ENCODE peak calls at places on chromosomes 2 and 18, in four cellular contexts. One of them, this sample, is unnamed.
A peak's percentile ranks its signal among the peaks of the same experiment; 100 is the strongest.

GRCh38 chr2:221444106-221444505 is 128.0 kb downstream of the EPHA4 start:
- DNase-seq in H1: no peak
- DNase-seq in mesenchymal stem cell: peak; percentile 70
- DNase-seq in H9: no peak
- DNase-seq in this sample: no peak

GRCh38 chr2:65227035-65227470 is 578 bp upstream of the ACTR2 start:
- DNase-seq in H9: no peak
- DNase-seq in mesenchymal stem cell: no peak
- DNase-seq in H1: no peak
- DNase-seq in this sample: no peak

GRCh38 chr2:200121931-200122330 is 166.5 kb downstream of the MAIP1 start:
- DNase-seq in mesenchymal stem cell: peak; percentile 26
- DNase-seq in H9: no peak
- DNase-seq in H1: no peak
- DNase-seq in this sample: no peak

GRCh38 chr18:8548186-8548585 is 61.1 kb upstream of the RAB12 start:
- DNase-seq in H9: no peak
- DNase-seq in H1: no peak
- DNase-seq in mesenchymal stem cell: no peak
- DNase-seq in this sample: no peak

GRCh38 chr2:3192920-3193319 is 184.7 kb downstream of the EIPR1 start:
- DNase-seq in H1: no peak
- DNase-seq in mesenchymal stem cell: no peak
- DNase-seq in H9: no peak
- DNase-seq in this sample: no peak

GRCh38 chr2:9144047-9144446 is 62.6 kb upstream of the ASAP2 start:
- DNase-seq in mesenchymal stem cell: peak; percentile 22
- DNase-seq in H1: no peak
- DNase-seq in H9: no peak
- DNase-seq in this sample: no peak

GRCh38 chr2:220748875-220749479 is 823.1 kb downstream of the EPHA4 start:
- DNase-seq in mesenchymal stem cell: no peak
- DNase-seq in H9: peak; percentile 33
- DNase-seq in H1: no peak
- DNase-seq in this sample: no peak

GRCh38 chr2:197152451-197153228 is 157.9 kb downstream of the ANKRD44 start:
- DNase-seq in H1: no peak
- DNase-seq in H9: no peak
- DNase-seq in mesenchymal stem cell: peak; percentile 24
- DNase-seq in this sample: no peak

GRCh38 chr2:1497122-1497611 is 83.9 kb downstream of the TPO start:
- DNase-seq in H1: no peak
- DNase-seq in H9: no peak
- DNase-seq in mesenchymal stem cell: no peak
- DNase-seq in this sample: no peak

GRCh38 chr2:3143602-3144001 is 234.0 kb downstream of the EIPR1 start:
- DNase-seq in mesenchymal stem cell: no peak
- DNase-seq in H1: no peak
- DNase-seq in H9: peak; percentile 10
- DNase-seq in this sample: no peak

GRCh38 chr18:49371786-49372185 is 88.7 kb downstream of the DYM start:
- DNase-seq in H1: no peak
- DNase-seq in H9: no peak
- DNase-seq in mesenchymal stem cell: no peak
- DNase-seq in this sample: no peak

GRCh38 chr18:59696311-59697235 is 650 bp downstream of the CCBE1 start:
- DNase-seq in H1: peak; percentile 70
- DNase-seq in mesenchymal stem cell: peak; percentile 48
- DNase-seq in H9: peak; percentile 74
- DNase-seq in this sample: no peak

GRCh38 chr2:28894470-28895188 is at the start of gene WDR43:
- DNase-seq in H1: peak; percentile 96
- DNase-seq in H9: peak; percentile 99
- DNase-seq in mesenchymal stem cell: peak; percentile 99
- DNase-seq in this sample: peak; percentile 94

GRCh38 chr2:133026536-133027177 is 356.7 kb upstream of the LYPD1 start:
- DNase-seq in H9: peak; percentile 49
- DNase-seq in H1: peak; percentile 54
- DNase-seq in mesenchymal stem cell: no peak
- DNase-seq in this sample: peak; percentile 20

GRCh38 chr18:33440011-33440383 is 524 bp downstream of the CCDC178 start:
- DNase-seq in H1: no peak
- DNase-seq in mesenchymal stem cell: peak; percentile 84
- DNase-seq in H9: peak; percentile 72
- DNase-seq in this sample: peak; percentile 48

GRCh38 chr2:233267516-233268245 is 16.2 kb downstream of the ATG16L1 start:
- DNase-seq in H1: no peak
- DNase-seq in mesenchymal stem cell: no peak
- DNase-seq in H9: no peak
- DNase-seq in this sample: no peak

GRCh38 chr2:25957743-25958142 is 24.6 kb downstream of the KIF3C start:
- DNase-seq in H1: no peak
- DNase-seq in mesenchymal stem cell: no peak
- DNase-seq in H9: no peak
- DNase-seq in this sample: no peak

GRCh38 chr18:4455113-4455811 is at the start of gene DLGAP1:
- DNase-seq in H1: no peak
- DNase-seq in H9: peak; percentile 82
- DNase-seq in mesenchymal stem cell: no peak
- DNase-seq in this sample: peak; percentile 79

GRCh38 chr18:415627-416612 is 84.6 kb downstream of the COLEC12 start:
- DNase-seq in H9: no peak
- DNase-seq in H1: no peak
- DNase-seq in mesenchymal stem cell: peak; percentile 79
- DNase-seq in this sample: no peak

GRCh38 chr2:219752731-219753130 is 125.3 kb downstream of the SLC4A3 start:
- DNase-seq in H9: no peak
- DNase-seq in H1: no peak
- DNase-seq in mesenchymal stem cell: peak; percentile 5
- DNase-seq in this sample: no peak

GRCh38 chr2:3329491-3329890 is 48.1 kb downstream of the EIPR1 start:
- DNase-seq in H9: no peak
- DNase-seq in H1: no peak
- DNase-seq in mesenchymal stem cell: no peak
- DNase-seq in this sample: no peak

GRCh38 chr2:56184500-56184996 is 758 bp downstream of the CCDC85A start:
- DNase-seq in mesenchymal stem cell: peak; percentile 24
- DNase-seq in H1: peak; percentile 73
- DNase-seq in H9: peak; percentile 41
- DNase-seq in this sample: peak; percentile 43

GRCh38 chr2:112480540-112481049 is 1.4 kb upstream of the TTL start:
- DNase-seq in H9: no peak
- DNase-seq in mesenchymal stem cell: no peak
- DNase-seq in H1: no peak
- DNase-seq in this sample: no peak

GRCh38 chr2:70522627-70523026 is 31.0 kb downstream of the TGFA start:
- DNase-seq in mesenchymal stem cell: no peak
- DNase-seq in H1: peak; percentile 2
- DNase-seq in H9: no peak
- DNase-seq in this sample: no peak

GRCh38 chr2:95390881-95391321 is 11.6 kb upstream of the FAHD2A start:
- DNase-seq in H1: no peak
- DNase-seq in H9: no peak
- DNase-seq in mesenchymal stem cell: no peak
- DNase-seq in this sample: no peak

GRCh38 chr2:212157011-212157410 is 381.6 kb downstream of the ERBB4 start:
- DNase-seq in H9: no peak
- DNase-seq in mesenchymal stem cell: peak; percentile 82
- DNase-seq in H1: no peak
- DNase-seq in this sample: no peak

GRCh38 chr2:20113986-20114938 is 62.8 kb upstream of the LAPTM4A start:
- DNase-seq in mesenchymal stem cell: no peak
- DNase-seq in H1: no peak
- DNase-seq in H9: no peak
- DNase-seq in this sample: no peak

GRCh38 chr2:20118051-20118450 is 66.6 kb upstream of the LAPTM4A start:
- DNase-seq in mesenchymal stem cell: no peak
- DNase-seq in H9: no peak
- DNase-seq in H1: no peak
- DNase-seq in this sample: no peak

GRCh38 chr2:20113004-20113796 is 61.8 kb upstream of the LAPTM4A start:
- DNase-seq in H9: no peak
- DNase-seq in H1: no peak
- DNase-seq in mesenchymal stem cell: no peak
- DNase-seq in this sample: no peak

GRCh38 chr2:20111311-20112131 is 60.1 kb upstream of the LAPTM4A start:
- DNase-seq in H9: no peak
- DNase-seq in mesenchymal stem cell: no peak
- DNase-seq in H1: no peak
- DNase-seq in this sample: no peak

DNA sequence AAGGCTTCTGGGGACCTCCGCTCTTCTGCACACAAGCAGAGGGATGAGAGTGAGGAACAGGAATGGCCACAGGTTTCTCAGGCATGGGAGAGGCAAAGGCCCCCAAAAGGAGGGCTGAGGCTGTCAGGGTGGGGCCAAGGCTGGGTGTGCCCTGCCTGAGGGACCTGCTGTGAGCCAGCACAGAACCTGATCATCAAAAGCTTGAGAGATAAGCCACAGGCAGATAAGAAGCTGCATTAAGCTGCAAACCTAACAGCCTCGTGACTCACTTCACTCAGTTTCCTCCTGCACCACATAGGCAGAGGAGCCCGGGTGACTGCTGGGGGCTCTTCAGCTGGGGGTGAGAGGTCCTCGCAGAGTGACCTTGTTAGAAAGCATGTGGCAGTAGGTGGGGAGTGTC is 64.5 kb upstream of the LAPTM4A start:
- DNase-seq in mesenchymal stem cell: no peak
- DNase-seq in H9: no peak
- DNase-seq in H1: no peak
- DNase-seq in this sample: no peak
- H2BK12ac ChIP-seq in mesenchymal stem cell: no peak overlapping the region
- H2BK12ac ChIP-seq in H9: no peak overlapping the region
- H2BK12ac ChIP-seq in H1: no peak overlapping the region
- H2BK12ac ChIP-seq in this sample: no peak overlapping the region

GRCh38 chr18:74252032-74252380 is 39.8 kb downstream of the CYB5A start:
- DNase-seq in mesenchymal stem cell: peak; percentile 76
- DNase-seq in H1: no peak
- DNase-seq in H9: no peak
- DNase-seq in this sample: no peak

GRCh38 chr18:74250131-74250530 is 41.6 kb downstream of the CYB5A start:
- DNase-seq in mesenchymal stem cell: no peak
- DNase-seq in H1: no peak
- DNase-seq in H9: no peak
- DNase-seq in this sample: no peak

GRCh38 chr18:74249181-74249968 is 42.4 kb downstream of the CYB5A start:
- DNase-seq in H1: no peak
- DNase-seq in H9: no peak
- DNase-seq in mesenchymal stem cell: peak; percentile 90
- DNase-seq in this sample: no peak

GRCh38 chr18:74248189-74248975 is 43.4 kb downstream of the CYB5A start:
- DNase-seq in mesenchymal stem cell: no peak
- DNase-seq in H1: no peak
- DNase-seq in H9: no peak
- DNase-seq in this sample: no peak

GRCh38 chr18:74251297-74252031 is 40.3 kb downstream of the CYB5A start:
- DNase-seq in mesenchymal stem cell: peak; percentile 85
- DNase-seq in H9: no peak
- DNase-seq in H1: no peak
- DNase-seq in this sample: no peak
- H2BK15ac ChIP-seq in mesenchymal stem cell: no peak overlapping the region
- H2BK15ac ChIP-seq in H9: no peak overlapping the region
- H2BK15ac ChIP-seq in H1: no peak overlapping the region
- H2BK15ac ChIP-seq in this sample: no peak overlapping the region

DNA sequence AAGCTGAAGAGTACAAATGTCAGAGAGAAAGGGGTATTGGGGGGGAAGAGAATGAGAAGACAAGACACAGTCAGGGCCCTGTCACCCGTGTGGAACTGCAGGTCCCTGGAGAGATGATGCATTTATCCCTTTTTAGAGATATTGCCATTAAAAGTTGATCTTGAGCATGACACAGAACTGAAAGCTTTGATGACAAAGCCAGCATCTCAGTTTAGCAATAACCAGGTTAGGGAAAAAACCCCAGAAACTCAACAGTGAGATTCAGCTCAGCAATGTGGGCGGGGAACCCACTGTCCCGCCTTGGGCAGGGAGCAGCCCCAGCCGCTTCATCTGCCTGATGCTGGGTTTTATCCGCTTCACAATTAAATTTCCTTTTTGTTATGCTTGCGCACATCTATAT is 181.1 kb downstream of the NEDD4L start:
- DNase-seq in mesenchymal stem cell: peak; percentile 37
- DNase-seq in H1: no peak
- DNase-seq in H9: no peak
- DNase-seq in this sample: no peak
- H3K4me1 ChIP-seq in mesenchymal stem cell: peaks cover 17% of the 10 kb centered on the region
- H3K4me1 ChIP-seq in H1: peaks cover 40% of the 10 kb centered on the region
- H3K4me1 ChIP-seq in H9: peaks cover 18% of the 10 kb centered on the region
- H3K4me1 ChIP-seq in this sample: peaks cover 23% of the 10 kb centered on the region

GRCh38 chr2:46227674-46228289 is 69.4 kb upstream of the EPAS1 start:
- DNase-seq in H9: no peak
- DNase-seq in mesenchymal stem cell: no peak
- DNase-seq in H1: no peak
- DNase-seq in this sample: no peak
- H2BK12ac ChIP-seq in H9: no peak overlapping the region
- H2BK12ac ChIP-seq in mesenchymal stem cell: no peak overlapping the region
- H2BK12ac ChIP-seq in H1: no peak overlapping the region
- H2BK12ac ChIP-seq in this sample: no peak overlapping the region

GRCh38 chr18:55362303-55362702 is 225.7 kb downstream of the TCF4 start:
- DNase-seq in H1: no peak
- DNase-seq in mesenchymal stem cell: no peak
- DNase-seq in H9: no peak
- DNase-seq in this sample: no peak
- H2BK15ac ChIP-seq in H1: no peak overlapping the region
- H2BK15ac ChIP-seq in mesenchymal stem cell: no peak overlapping the region
- H2BK15ac ChIP-seq in H9: no peak overlapping the region
- H2BK15ac ChIP-seq in this sample: no peak overlapping the region

DNA sequence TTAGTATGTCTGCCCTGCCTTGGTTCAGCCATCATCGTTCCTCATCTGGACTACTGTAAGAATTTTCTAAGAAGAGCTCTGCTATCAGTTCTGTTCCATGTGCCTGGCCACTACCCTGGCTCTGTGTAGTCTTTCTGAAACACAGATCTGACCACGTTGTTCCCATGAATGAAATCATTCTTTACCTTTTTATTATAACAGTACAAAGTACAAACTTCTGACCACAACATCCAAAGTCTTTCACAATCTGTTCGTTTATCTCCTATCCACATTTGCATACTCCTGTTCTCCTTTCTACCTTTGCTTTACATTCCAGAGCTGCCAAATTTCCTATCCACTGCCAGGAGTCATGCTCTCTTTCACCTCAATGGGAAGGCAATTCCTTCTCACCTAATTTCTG is 284.6 kb upstream of the LRP1B start:
- DNase-seq in H9: no peak
- DNase-seq in H1: no peak
- DNase-seq in mesenchymal stem cell: no peak
- DNase-seq in this sample: no peak
- H3K4me1 ChIP-seq in H9: no peaks in the 10 kb centered on the region
- H3K4me1 ChIP-seq in H1: no peaks in the 10 kb centered on the region
- H3K4me1 ChIP-seq in mesenchymal stem cell: no peaks in the 10 kb centered on the region
- H3K4me1 ChIP-seq in this sample: no peaks in the 10 kb centered on the region

This sample was measured in neuronal stem cell.